ENCODE peak calls at places on chromosomes 13 and 19, in seven cellular contexts. C is caudate nucleus; J is naive B cell; B is CD8-positive, alpha-beta memory T cell; F is activated T-cell treated with anti-CD3 and anti-CD28 coated beads, Interleukin-2, amount 50 U/mL, for 72 hours; H is iris pigment epithelial cell; Q is stimulated activated CD8-positive, alpha-beta memory T cell treated with anti-CD3 and anti-CD28 coated beads, Interleukin-4, amount 100 ng/mL, for 24 hours. A is an unnamed sample.

GRCh38 chr13:29573190-29573589 is 22.3 kb downstream of the SLC7A1 start:
- DNase-seq in C (no peak), J (no peak), B (no peak), F (no peak), H (peak; percentile 54), Q (no peak), A (no peak)

GRCh38 chr19:52997975-52998374 is 15.7 kb upstream of the ERVV-1 start:
- DNase-seq in C (no peak), J (no peak), B (no peak), F (no peak), H (no peak), Q (no peak), A (no peak)

GRCh38 chr19:3389876-3390361 is 23.5 kb downstream of the NFIC start:
- DNase-seq in C (no peak), J (no peak), B (no peak), F (no peak), H (peak; percentile 68), Q (no peak), A (no peak)

GRCh38 chr19:11265785-11266236 is 3.5 kb upstream of the DOCK6 start:
- DNase-seq in C (no peak), J (no peak), B (no peak), F (no peak), H (no peak), Q (no peak), A (peak; percentile 68)

GRCh38 chr19:16342002-16342715 is 17.5 kb downstream of the KLF2 start:
- DNase-seq in C (no peak), J (peak; percentile 79), B (no peak), F (peak; percentile 80), H (no peak), Q (no peak), A (no peak)

GRCh38 chr19:1410136-1410786 is 2.9 kb downstream of the DAZAP1 start:
- DNase-seq in C (no peak), J (no peak), B (no peak), F (peak; percentile 30), H (peak; percentile 75), Q (no peak), A (no peak)

GRCh38 chr13:92896842-92897241 is 329.8 kb upstream of the GPC6 start:
- DNase-seq in C (no peak), J (no peak), B (no peak), F (no peak), H (peak; percentile 3), Q (no peak), A (no peak)

GRCh38 chr19:6481541-6482342 is at the start of gene DENND1C:
- DNase-seq in C (no peak), J (peak; percentile 69), B (peak; percentile 46), F (peak; percentile 77), H (no peak), Q (peak; percentile 63), A (peak; percentile 78)

GRCh38 chr13:84894749-84895148 is 904.5 kb downstream of the SLITRK6 start:
- DNase-seq in C (no peak), J (no peak), B (no peak), F (no peak), H (no peak), Q (no peak), A (no peak)

GRCh38 chr13:48797761-48798160 is 144.0 kb downstream of the CYSLTR2 start:
- DNase-seq in C (no peak), J (no peak), B (no peak), F (no peak), H (no peak), Q (no peak), A (no peak)

GRCh38 chr13:96052655-96053002 is 572 bp downstream of the UGGT2 start:
- DNase-seq in C (no peak), J (no peak), B (no peak), F (no peak), H (peak; percentile 85), Q (no peak), A (no peak)

GRCh38 chr19:30722801-30723200 is 350.6 kb downstream of the ZNF536 start:
- DNase-seq in C (no peak), J (no peak), B (no peak), F (no peak), H (no peak), Q (no peak), A (no peak)

GRCh38 chr19:58033741-58034475 is at the start of gene ZSCAN1:
- DNase-seq in C (peak; percentile 89), J (peak; percentile 74), B (no peak), F (peak; percentile 64), H (peak; percentile 82), Q (peak; percentile 11), A (peak; percentile 70)

GRCh38 chr13:79246575-79246949 is 159.5 kb downstream of the RBM26 start:
- DNase-seq in C (no peak), J (peak; percentile 9), B (no peak), F (no peak), H (no peak), Q (no peak), A (no peak)

GRCh38 chr19:945401-946252 is 19.8 kb downstream of the ARID3A start:
- DNase-seq in C (no peak), J (no peak), B (no peak), F (no peak), H (no peak), Q (no peak), A (no peak)

GRCh38 chr19:19453129-19453461 is 47.6 kb downstream of the GATAD2A start:
- DNase-seq in C (no peak), J (no peak), B (no peak), F (no peak), H (no peak), Q (no peak), A (no peak)

GRCh38 chr13:79451500-79451962 is 29.4 kb upstream of the NDFIP2 start:
- DNase-seq in C (peak; percentile 7), J (no peak), B (peak; percentile 77), F (peak; percentile 97), H (peak; percentile 98), Q (peak; percentile 86), A (peak; percentile 41)

GRCh38 chr19:41801031-41801430 is 4.6 kb downstream of the CEACAM3 start:
- DNase-seq in C (no peak), J (no peak), B (no peak), F (no peak), H (no peak), Q (no peak), A (no peak)

GRCh38 chr13:40992678-40993077 is 26.4 kb downstream of the ELF1 start:
- DNase-seq in C (no peak), J (no peak), B (no peak), F (no peak), H (no peak), Q (no peak), A (no peak)

GRCh38 chr13:57630661-57631606 is 610 bp upstream of the PCDH17 start:
- DNase-seq in C (peak; percentile 78), J (no peak), B (no peak), F (no peak), H (peak; percentile 23), Q (no peak), A (no peak)

GRCh38 chr19:48645652-48646191 is at the start of gene CA11:
- DNase-seq in C (no peak), J (no peak), B (no peak), F (no peak), H (no peak), Q (no peak), A (no peak)

GRCh38 chr19:29547981-29548380 is 22.2 kb downstream of the VSTM2B start:
- DNase-seq in C (no peak), J (no peak), B (no peak), F (no peak), H (no peak), Q (no peak), A (no peak)

GRCh38 chr19:6465006-6465405 is 935 bp downstream of the CRB3 start:
- DNase-seq in C (no peak), J (no peak), B (no peak), F (no peak), H (no peak), Q (no peak), A (no peak)

GRCh38 chr13:23988546-23989122 is 91.3 kb upstream of the C1QTNF9B start:
- DNase-seq in C (no peak), J (no peak), B (no peak), F (no peak), H (no peak), Q (no peak), A (no peak)

GRCh38 chr13:87168390-87168789 is 502.8 kb upstream of the SLITRK5 start:
- DNase-seq in C (no peak), J (no peak), B (no peak), F (no peak), H (no peak), Q (no peak), A (no peak)

GRCh38 chr19:10471909-10472308 is 31.2 kb downstream of the KEAP1 start:
- DNase-seq in C (no peak), J (no peak), B (no peak), F (no peak), H (peak; percentile 43), Q (no peak), A (no peak)

A was measured in lower lobe of right lung.